ENCODE peak calls at places on chromosomes 3 and 15, in ten cellular contexts. N is AG04449, T is IMR-90, G is A549, H is psoas muscle, J is DND-41, B is osteocyte, D is astrocyte, A is nephron progenitor cell, E is left ventricle myocardium inferior. R is an unnamed sample.

GRCh38 chr15:33960160-33960559 is 8.1 kb upstream of the CHRM5 start:
- DNase-seq in B (no peak), A (no peak), T (no peak), E (no peak), J (no peak), H (no peak), N (no peak), D (no peak), G (no peak), R (no peak)

GRCh38 chr15:98866503-98866902 is 141.1 kb downstream of the PGPEP1L start:
- DNase-seq in J (no peak), E (no peak), N (no peak), D (peak), T (peak), A (no peak), H (no peak), B (no peak), G (no peak), R (no peak)

GRCh38 chr3:99808163-99808794 is 9.4 kb upstream of the CMSS1 start:
- DNase-seq in H (no peak), T (peak), N (peak), E (no peak), D (peak), G (peak), A (peak), B (no peak), J (peak), R (no peak)

GRCh38 chr3:73796382-73796781 is 171.6 kb upstream of the PDZRN3 start:
- DNase-seq in B (no peak), E (no peak), G (no peak), H (no peak), N (no peak), T (no peak), D (no peak), J (no peak), A (no peak), R (no peak)

GRCh38 chr3:41986566-41986965 is 24.7 kb upstream of the ULK4 start:
- DNase-seq in J (no peak), B (no peak), H (no peak), G (no peak), E (no peak), N (no peak), A (no peak), T (peak), D (no peak), R (no peak)

GRCh38 chr3:169400205-169400604 is 263.3 kb downstream of the MECOM start:
- DNase-seq in A (no peak), N (no peak), D (no peak), G (no peak), B (no peak), E (no peak), H (no peak), J (no peak), T (no peak), R (no peak)

GRCh38 chr3:60303160-60303559 is 948.1 kb downstream of the FHIT start:
- DNase-seq in A (no peak), B (no peak), G (no peak), D (peak), J (no peak), N (no peak), H (no peak), T (peak), E (no peak), R (no peak)

GRCh38 chr3:158531334-158531733 is 39.7 kb upstream of the MLF1 start:
- DNase-seq in B (no peak), G (no peak), E (no peak), A (no peak), D (peak), T (no peak), J (no peak), H (no peak), N (no peak), R (no peak)

GRCh38 chr3:67897686-67898336 is 243.4 kb upstream of the SUCLG2 start:
- DNase-seq in J (no peak), G (no peak), N (no peak), T (no peak), H (no peak), B (no peak), E (no peak), A (no peak), D (no peak), R (no peak)

GRCh38 chr3:138902166-138902565 is 44.8 kb downstream of the FOXL2 start:
- DNase-seq in A (no peak), B (no peak), E (no peak), T (no peak), G (no peak), H (no peak), D (no peak), N (no peak), J (no peak), R (no peak)

GRCh38 chr3:97821810-97822775 is at the start of gene CRYBG3:
- DNase-seq in E (peak), A (peak), D (peak), J (peak), H (peak), B (peak), T (peak), G (peak), N (no peak), R (peak)

GRCh38 chr3:111303760-111304159 is 232.1 kb downstream of the NECTIN3 start:
- DNase-seq in H (no peak), E (no peak), G (no peak), A (no peak), B (no peak), J (no peak), T (peak), D (no peak), N (no peak), R (no peak)

GRCh38 chr3:14616606-14617507 is 34.7 kb upstream of the CCDC174 start:
- DNase-seq in N (no peak), D (no peak), E (no peak), T (no peak), H (no peak), A (no peak), G (no peak), B (no peak), J (no peak), R (no peak)

GRCh38 chr3:100516232-100516631 is 23.8 kb downstream of the TMEM45A start:
- DNase-seq in N (no peak), B (no peak), J (no peak), G (no peak), A (no peak), E (no peak), T (no peak), D (peak), H (no peak), R (no peak)

GRCh38 chr15:70509282-70510272 is 253.8 kb downstream of the UACA start:
- DNase-seq in G (no peak), D (no peak), J (no peak), T (no peak), E (no peak), B (no peak), H (no peak), N (no peak), A (no peak), R (no peak)

GRCh38 chr15:70507772-70508351 is 255.5 kb downstream of the UACA start:
- DNase-seq in E (no peak), D (peak), T (peak), H (no peak), J (peak), A (peak), N (no peak), B (no peak), G (peak), R (no peak)

GRCh38 chr15:70505971-70506887 is 257.1 kb downstream of the UACA start:
- DNase-seq in G (no peak), T (no peak), D (no peak), E (no peak), J (no peak), B (no peak), N (no peak), H (no peak), A (no peak), R (no peak)

GRCh38 chr15:70510433-70510832 is 252.9 kb downstream of the UACA start:
- DNase-seq in A (no peak), H (no peak), N (no peak), B (no peak), J (no peak), D (no peak), G (no peak), E (no peak), T (no peak), R (no peak)

GRCh38 chr15:70508561-70509281 is 254.6 kb downstream of the UACA start:
- DNase-seq in G (peak), H (no peak), J (no peak), A (no peak), E (no peak), D (peak), B (no peak), T (peak), N (no peak), R (no peak)
- TF ChIP-seq CTCF in G (peak), H (no peak), J (peak), A (no peak), E (no peak), D (no peak), B (peak), T (peak), N (no peak), R (no peak)

GRCh38 chr3:127820221-127820870 is 2.0 kb downstream of the MGLL start:
- DNase-seq in B (no peak), H (peak), D (no peak), G (no peak), N (no peak), T (peak), E (no peak), A (no peak), J (no peak), R (no peak)
- TF ChIP-seq CTCF in B (peak), H (no peak), D (no peak), G (no peak), N (peak), T (peak), E (no peak), A (no peak), J (no peak), R (no peak)

GRCh38 chr15:90002428-90002844 is 1.3 kb downstream of the ZNF710 start:
- DNase-seq in G (peak), A (peak), N (no peak), T (peak), H (peak), E (peak), D (peak), J (peak), B (no peak), R (no peak)

GRCh38 chr15:90003736-90004135 is 2.6 kb downstream of the ZNF710 start:
- DNase-seq in H (no peak), B (no peak), N (no peak), T (no peak), J (no peak), D (no peak), G (no peak), E (no peak), A (no peak), R (no peak)

GRCh38 chr15:90006217-90007088 is 5.3 kb downstream of the ZNF710 start:
- DNase-seq in T (no peak), H (no peak), N (no peak), A (no peak), G (no peak), D (no peak), J (no peak), E (no peak), B (no peak), R (no peak)

GRCh38 chr15:90004252-90004651 is 3.1 kb downstream of the ZNF710 start:
- DNase-seq in T (no peak), B (no peak), J (no peak), N (no peak), G (no peak), D (no peak), H (peak), E (no peak), A (no peak), R (no peak)

GRCh38 chr15:90004671-90005070 is 3.5 kb downstream of the ZNF710 start:
- DNase-seq in D (peak), G (peak), B (no peak), T (peak), A (no peak), N (peak), H (peak), J (no peak), E (no peak), R (no peak)
- TF ChIP-seq CTCF in D (no peak), G (no peak), B (no peak), T (no peak), A (no peak), N (no peak), H (no peak), J (no peak), E (no peak), R (no peak)

GRCh38 chr3:84772841-84773240 is 185.9 kb upstream of the CADM2 start:
- DNase-seq in A (no peak), D (no peak), H (no peak), J (no peak), T (no peak), E (no peak), G (no peak), B (no peak), N (no peak), R (no peak)
- TF ChIP-seq CTCF in A (no peak), D (no peak), H (no peak), J (no peak), T (no peak), E (peak), G (no peak), B (no peak), N (no peak), R (no peak)